ENCODE peak calls at places on chromosomes 11 and 22, in four cellular contexts. A, B, Y and U are unnamed samples.

GRCh38 chr22:21862386-21863242 is 4.8 kb downstream of the MAPK1 start:
- DNase-seq in A (no peak), B (no peak), Y (no peak), U (no peak)

GRCh38 chr11:18065572-18065971 is 19.5 kb upstream of the TPH1 start:
- DNase-seq in A (no peak), B (no peak), Y (no peak), U (no peak)

GRCh38 chr11:111642521-111642920 is 40.3 kb downstream of the SIK2 start:
- DNase-seq in A (no peak), B (no peak), Y (no peak), U (no peak)

GRCh38 chr11:83257638-83258229 is 28.4 kb downstream of the CCDC90B start:
- DNase-seq in A (no peak), B (no peak), Y (no peak), U (no peak)

GRCh38 chr11:59144579-59145345 is 2.1 kb downstream of the FAM111A start:
- DNase-seq in A (peak), B (peak), Y (peak), U (peak)

GRCh38 chr11:112652786-112653390 is 308.3 kb upstream of the NCAM1 start:
- DNase-seq in A (no peak), B (no peak), Y (no peak), U (no peak)

GRCh38 chr22:31127181-31127772 is 4.5 kb downstream of the INPP5J start:
- DNase-seq in A (no peak), B (no peak), Y (no peak), U (peak)

GRCh38 chr11:31955838-31956237 is 135.0 kb upstream of the RCN1 start:
- DNase-seq in A (no peak), B (no peak), Y (no peak), U (no peak)

GRCh38 chr11:66391322-66391721 is 19.8 kb upstream of the SLC29A2 start:
- DNase-seq in A (no peak), B (no peak), Y (no peak), U (no peak)

GRCh38 chr22:36610056-36610455 is 81.1 kb upstream of the EIF3D start:
- DNase-seq in A (no peak), B (no peak), Y (no peak), U (no peak)

GRCh38 chr11:46892109-46892508 is 26.2 kb downstream of the LRP4 start:
- DNase-seq in A (no peak), B (no peak), Y (no peak), U (no peak)